ENCODE peak calls at places on chromosomes 2 and 18, in eight cellular contexts. N, M, W, U, V, K, S and Y are unnamed samples. For H3K27me3, the result is how much of the 10 kb centered on the place peaks cover.

GRCh38 chr18:54983041-54983686 is 23.9 kb upstream of the CCDC68 start:
- DNase-seq in N (peak), M (no peak), W (no peak), U (peak), V (no peak), K (no peak), S (no peak), Y (no peak)

GRCh38 chr2:186254759-186255158 is 231.3 kb upstream of the ZC3H15 start:
- DNase-seq in N (no peak), M (no peak), W (no peak), U (no peak), V (no peak), K (no peak), S (no peak), Y (no peak)

GRCh38 chr18:67417864-67418523 is 98.5 kb downstream of the DSEL start:
- DNase-seq in N (no peak), M (no peak), W (no peak), U (peak), V (no peak), K (no peak), S (no peak), Y (no peak)

GRCh38 chr2:11330457-11331142 is 13.8 kb downstream of the ROCK2 start:
- DNase-seq in N (no peak), M (no peak), W (no peak), U (no peak), V (no peak), K (no peak), S (no peak), Y (no peak)

GRCh38 chr2:41241325-41242000 is 789.6 kb upstream of the SLC8A1 start:
- DNase-seq in N (no peak), M (no peak), W (no peak), U (no peak), V (peak), K (no peak), S (no peak), Y (no peak)

GRCh38 chr2:122307772-122308171 is 552.3 kb downstream of the TSN start:
- DNase-seq in N (no peak), M (no peak), W (no peak), U (no peak), V (no peak), K (no peak), S (no peak), Y (no peak)

GRCh38 chr2:227335713-227336112 is 10.7 kb downstream of the MFF start:
- DNase-seq in N (no peak), M (no peak), W (no peak), U (no peak), V (no peak), K (no peak), S (no peak), Y (no peak)

GRCh38 chr2:229888031-229888430 is 33.8 kb downstream of the TRIP12 start:
- DNase-seq in N (no peak), M (no peak), W (no peak), U (peak), V (no peak), K (no peak), S (no peak), Y (no peak)

GRCh38 chr18:46343940-46344372 is 239.8 kb downstream of the HAUS1 start:
- DNase-seq in N (peak), M (peak), W (no peak), U (peak), V (peak), K (peak), S (no peak), Y (peak)

GRCh38 chr2:142217804-142218203 is 87.0 kb upstream of the LRP1B start:
- DNase-seq in N (no peak), M (no peak), W (no peak), U (peak), V (no peak), K (no peak), S (no peak), Y (no peak)

GRCh38 chr2:241595600-241596140 is 37.1 kb downstream of the BOK start:
- DNase-seq in N (peak), M (no peak), W (no peak), U (peak), V (no peak), K (no peak), S (no peak), Y (no peak)

GRCh38 chr18:67590571-67591141 is 74.1 kb upstream of the DSEL start:
- DNase-seq in N (peak), M (no peak), W (no peak), U (peak), V (no peak), K (no peak), S (no peak), Y (no peak)

GRCh38 chr2:84846041-84846663 is 34.7 kb downstream of the TRABD2A start:
- DNase-seq in N (no peak), M (no peak), W (no peak), U (no peak), V (no peak), K (no peak), S (no peak), Y (no peak)

GRCh38 chr2:222813177-222813843 is 47.5 kb upstream of the ACSL3 start:
- DNase-seq in N (no peak), M (no peak), W (no peak), U (peak), V (no peak), K (no peak), S (no peak), Y (no peak)

GRCh38 chr18:49988733-49989132 is 175.4 kb upstream of the ACAA2 start:
- DNase-seq in N (no peak), M (no peak), W (no peak), U (no peak), V (no peak), K (no peak), S (no peak), Y (no peak)

GRCh38 chr2:226664140-226664539 is 135.5 kb downstream of the IRS1 start:
- DNase-seq in N (no peak), M (no peak), W (no peak), U (peak), V (peak), K (peak), S (no peak), Y (no peak)

GRCh38 chr2:39593439-39594393 is 72.0 kb upstream of the TMEM178A start:
- DNase-seq in N (peak), M (peak), W (no peak), U (peak), V (no peak), K (no peak), S (no peak), Y (no peak)

GRCh38 chr2:60483400-60483799 is 70.1 kb downstream of the BCL11A start:
- DNase-seq in N (no peak), M (no peak), W (no peak), U (no peak), V (no peak), K (no peak), S (no peak), Y (no peak)

GRCh38 chr2:210577263-210578071 is 21.1 kb downstream of the CPS1 start:
- DNase-seq in N (peak), M (no peak), W (no peak), U (peak), V (no peak), K (no peak), S (no peak), Y (no peak)

GRCh38 chr18:26656944-26657536 is 108.7 kb upstream of the KCTD1 start:
- DNase-seq in N (peak), M (peak), W (peak), U (peak), V (peak), K (peak), S (no peak), Y (no peak)

GRCh38 chr2:167333245-167333644 is 445.0 kb downstream of the XIRP2 start:
- DNase-seq in N (peak), M (no peak), W (no peak), U (no peak), V (no peak), K (no peak), S (no peak), Y (no peak)

GRCh38 chr18:69158949-69159348 is 241.7 kb upstream of the DOK6 start:
- DNase-seq in N (no peak), M (no peak), W (no peak), U (no peak), V (no peak), K (no peak), S (no peak), Y (no peak)

GRCh38 chr2:120228503-120228902 is 5.3 kb upstream of the TMEM185B start:
- DNase-seq in N (no peak), M (no peak), W (no peak), U (peak), V (no peak), K (no peak), S (no peak), Y (no peak)

GRCh38 chr2:134727385-134727784 is 8.6 kb upstream of the TMEM163 start:
- DNase-seq in N (peak), M (no peak), W (no peak), U (peak), V (no peak), K (no peak), S (no peak), Y (no peak)

DNA sequence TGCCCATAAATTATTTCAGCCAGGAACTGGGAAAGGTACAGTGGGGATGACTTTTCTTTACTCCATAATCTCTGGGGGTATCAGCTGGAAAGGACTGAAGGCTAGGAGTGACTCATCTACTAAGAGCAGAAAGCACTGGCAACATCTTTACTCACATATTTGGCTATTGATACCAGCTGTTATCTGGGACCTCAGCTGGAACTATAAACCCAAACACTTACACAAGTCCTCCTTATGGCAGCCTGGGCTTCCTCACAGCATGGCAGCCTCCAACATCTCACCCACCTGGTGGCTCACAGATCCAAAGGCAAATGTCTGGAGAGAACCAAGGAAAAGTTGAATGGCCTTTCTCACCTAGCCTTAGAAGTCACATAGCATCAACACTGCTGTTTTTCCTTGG is 379.0 kb upstream of the RND3 start:
- DNase-seq in N (no peak), M (no peak), W (no peak), U (no peak), V (no peak), K (no peak), S (no peak), Y (no peak)
- H3K27me3 ChIP-seq in N (under half), M (under half), W (under half), U (under half), V (under half), K (under half), S (under half), Y (under half)

DNA sequence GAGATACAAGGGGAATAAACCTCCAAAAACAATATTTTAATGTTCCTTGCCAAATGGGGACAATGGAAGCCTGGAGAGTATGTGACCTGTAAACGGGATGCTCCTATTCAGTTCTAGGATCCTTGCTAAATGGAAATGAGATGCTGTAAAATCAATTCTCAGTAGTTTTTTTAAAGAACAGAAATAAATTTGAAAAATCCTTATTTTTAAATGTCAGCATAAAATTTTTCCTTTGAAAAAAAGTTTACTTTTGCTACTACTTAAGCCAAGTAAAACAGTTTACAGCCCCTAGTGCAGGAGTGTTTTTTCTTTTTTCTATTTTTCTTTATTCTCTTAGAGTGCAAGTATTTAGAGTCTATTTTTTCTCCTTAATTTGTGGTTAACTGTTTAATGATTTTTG is 158.8 kb downstream of the MBD5 start:
- DNase-seq in N (no peak), M (no peak), W (no peak), U (no peak), V (no peak), K (no peak), S (no peak), Y (no peak)
- H3K27ac ChIP-seq in N (no peak), M (no peak), W (no peak), U (no peak), V (no peak), K (no peak), S (no peak), Y (no peak)

DNA sequence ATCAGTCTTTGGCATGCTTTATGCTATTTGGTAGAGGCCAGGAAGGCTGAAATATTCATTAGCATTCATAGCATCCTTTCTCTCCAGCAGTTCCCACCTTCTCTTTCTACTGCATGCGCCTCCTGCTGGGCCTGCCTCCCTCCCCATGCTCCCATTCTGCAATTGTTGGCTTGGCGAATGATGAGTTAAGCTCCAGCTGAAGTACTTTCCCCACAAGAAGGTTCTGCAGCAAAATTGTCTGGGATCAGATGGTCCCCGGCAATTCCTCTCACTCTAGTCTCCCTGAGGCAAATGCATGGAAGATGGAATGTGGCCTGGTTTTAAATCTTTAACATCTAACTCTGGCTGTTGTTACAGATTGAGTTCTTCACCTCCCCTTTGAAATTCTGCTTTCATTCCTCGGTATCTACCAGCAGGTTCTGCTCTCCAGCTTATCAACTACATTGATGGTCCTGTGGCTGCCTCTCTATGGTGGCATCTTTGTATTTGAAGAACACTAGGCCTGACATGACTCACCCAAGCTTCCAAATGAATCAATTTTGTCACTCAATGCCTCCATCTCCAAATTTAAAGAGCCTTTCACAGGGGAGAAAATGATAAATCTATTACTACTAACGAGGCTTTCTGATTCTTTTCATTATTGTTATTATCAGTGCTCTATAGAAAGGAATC is 55.9 kb downstream of the KCTD18 start:
- DNase-seq in N (peak), M (no peak), W (no peak), U (no peak), V (no peak), K (no peak), S (no peak), Y (no peak)
- H3K27me3 ChIP-seq in N (under half), M (under half), W (under half), U (under half), V (under half), K (under half), S (under half), Y (under half)

DNA sequence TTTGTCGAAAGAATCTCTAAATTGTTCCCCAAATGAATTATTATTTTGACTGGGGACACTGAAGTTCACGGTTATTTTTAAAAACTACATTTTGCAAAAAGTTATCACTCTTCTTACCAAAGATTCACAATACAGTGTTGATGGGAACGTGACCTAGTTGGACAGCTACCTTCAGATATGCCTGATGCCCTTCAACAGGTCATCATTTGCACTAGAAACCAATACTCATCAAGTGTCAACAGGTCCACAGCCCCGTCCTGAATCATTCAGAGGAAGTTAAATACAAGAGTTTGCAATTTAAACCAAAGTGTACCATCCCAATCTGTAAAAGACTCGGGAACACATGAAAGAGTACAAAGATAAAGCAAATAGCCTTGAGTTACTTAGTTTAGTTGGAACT is 28.3 kb downstream of the BCL2 start:
- DNase-seq in N (no peak), M (no peak), W (no peak), U (no peak), V (no peak), K (no peak), S (no peak), Y (no peak)
- H3K27ac ChIP-seq in N (no peak), M (peak), W (no peak), U (no peak), V (no peak), K (no peak), S (no peak), Y (no peak)

GRCh38 chr2:670637-671036 is 6.6 kb downstream of the TMEM18 start:
- DNase-seq in N (no peak), M (no peak), W (no peak), U (no peak), V (no peak), K (no peak), S (no peak), Y (no peak)
- H3K27me3 ChIP-seq in N (under half), M (under half), W (under half), U (under half), V (under half), K (under half), S (under half), Y (under half)

GRCh38 chr2:236574000-236574399 is 4.4 kb downstream of the ACKR3 start:
- DNase-seq in N (no peak), M (no peak), W (no peak), U (no peak), V (no peak), K (no peak), S (no peak), Y (no peak)

GRCh38 chr2:236574424-236575145 is 5.0 kb downstream of the ACKR3 start:
- DNase-seq in N (peak), M (no peak), W (no peak), U (no peak), V (no peak), K (no peak), S (no peak), Y (no peak)

GRCh38 chr2:236571161-236571560 is 1.5 kb downstream of the ACKR3 start:
- DNase-seq in N (no peak), M (no peak), W (no peak), U (no peak), V (no peak), K (no peak), S (no peak), Y (no peak)

GRCh38 chr2:236572482-236572881 is 2.9 kb downstream of the ACKR3 start:
- DNase-seq in N (peak), M (no peak), W (no peak), U (no peak), V (peak), K (no peak), S (no peak), Y (no peak)

DNA sequence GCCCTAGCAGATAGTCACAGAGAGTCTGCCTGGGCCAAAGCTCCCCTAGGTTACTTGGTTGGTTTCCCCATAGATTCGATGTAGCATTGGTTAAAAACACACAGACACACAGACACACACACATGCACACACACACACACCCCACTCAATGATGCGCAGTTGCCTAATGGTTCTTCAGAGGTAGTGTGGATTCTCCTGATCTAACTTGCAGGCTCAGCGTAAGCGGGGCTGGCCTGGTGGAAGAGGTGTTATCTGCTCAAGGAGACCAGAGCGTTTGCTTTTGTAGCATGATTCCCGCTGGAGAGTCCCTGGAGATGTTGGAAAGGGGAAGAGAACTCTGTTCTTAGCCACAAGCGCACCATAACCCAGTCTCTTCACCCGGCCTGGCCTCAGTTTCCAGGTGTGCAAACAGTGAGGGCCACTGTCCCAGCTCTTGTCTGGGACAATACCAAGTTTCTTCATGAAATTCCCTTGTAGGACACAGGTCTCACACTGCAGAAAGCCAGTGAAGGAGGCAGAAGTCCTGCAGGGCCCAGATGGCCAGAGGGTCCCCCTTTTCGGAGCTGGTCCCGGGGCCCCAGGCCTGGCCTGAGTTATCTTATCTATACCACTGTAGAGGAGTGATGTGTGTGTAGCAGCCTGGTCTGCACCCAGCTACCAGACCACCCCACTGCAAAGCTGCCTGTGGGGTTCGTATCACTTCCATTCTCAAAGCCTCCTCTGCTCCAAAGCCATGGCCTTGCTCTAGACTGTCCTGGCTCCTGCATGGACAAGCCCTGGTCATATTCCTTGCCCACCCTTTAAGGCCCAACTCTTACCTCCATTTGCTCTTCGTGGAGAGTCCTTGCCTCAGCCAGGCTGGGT is 3.7 kb downstream of the ACKR3 start:
- DNase-seq in N (peak), M (no peak), W (no peak), U (no peak), V (no peak), K (no peak), S (no peak), Y (no peak)
- H3K27ac ChIP-seq in N (no peak), M (no peak), W (no peak), U (no peak), V (peak), K (no peak), S (no peak), Y (no peak)

GRCh38 chr2:232489516-232490220 is 2.0 kb upstream of the ECEL1 start:
- DNase-seq in N (no peak), M (no peak), W (no peak), U (no peak), V (no peak), K (peak), S (no peak), Y (no peak)
- H3K27me3 ChIP-seq in N (under half), M (under half), W (under half), U (under half), V (half or more), K (under half), S (under half), Y (under half)